ENCODE peak calls at places on chromosomes 3 and 15, in seven cellular contexts. Y is GM20000; X is activated naive CD4-positive, alpha-beta T cell treated with anti-CD3 and anti-CD28 coated beads for 36 hours; M is erythroblast; T is stimulated activated CD4-positive, alpha-beta T cell treated with anti-CD3 and anti-CD28 coated beads, Interleukin-12 subunit alpha, Interleukin-12 subunit beta, amount 100 ng/mL, for 4 hours; K is posterior cingulate gyrus; B is CD14-positive monocyte. U is an unnamed sample.

GRCh38 chr3:187737401-187738088 is 7.7 kb downstream of the BCL6 start:
- DNase-seq in Y (no peak), X (peak), M (peak), T (peak), K (peak), B (peak), U (no peak)

GRCh38 chr15:74680461-74680860 is 15.4 kb downstream of the EDC3 start:
- DNase-seq in Y (no peak), X (no peak), M (no peak), T (no peak), K (no peak), B (no peak), U (no peak)

GRCh38 chr15:45023659-45024320 is 795 bp downstream of the SORD start:
- DNase-seq in Y (no peak), X (peak), M (peak), T (no peak), K (no peak), B (no peak), U (no peak)

GRCh38 chr3:129195731-129196256 is 12.1 kb upstream of the CNBP start:
- DNase-seq in Y (no peak), X (no peak), M (peak), T (no peak), K (peak), B (peak), U (no peak)

GRCh38 chr3:150933473-150934008 is 28.3 kb upstream of the MINDY4B start:
- DNase-seq in Y (no peak), X (no peak), M (no peak), T (no peak), K (no peak), B (no peak), U (no peak)

GRCh38 chr15:67119238-67119846 is 53.9 kb downstream of the SMAD3 start:
- DNase-seq in Y (no peak), X (no peak), M (no peak), T (no peak), K (no peak), B (no peak), U (no peak)

GRCh38 chr15:37926136-37926535 is 8.3 kb upstream of the TMCO5A start:
- DNase-seq in Y (no peak), X (no peak), M (no peak), T (no peak), K (no peak), B (no peak), U (no peak)

GRCh38 chr3:60792287-60792852 is 458.9 kb downstream of the FHIT start:
- DNase-seq in Y (no peak), X (no peak), M (no peak), T (no peak), K (no peak), B (no peak), U (no peak)

GRCh38 chr3:57557088-57557537 is 1.0 kb downstream of the PDE12 start:
- DNase-seq in Y (peak), X (peak), M (peak), T (peak), K (no peak), B (peak), U (peak)

U was measured in GM10248.